ENCODE peak calls at places on chromosomes 3 and 15, in ten cellular contexts. B is naive thymus-derived CD8-positive, alpha-beta T cell; O is stimulated activated CD4-positive, alpha-beta T cell treated with anti-CD3 and anti-CD28 coated beads, Interleukin-2, amount 100 ng/mL, for 48 hours; Q is lower lobe of right lung; I is fibroblast of pulmonary artery; T is A549; W is colonic mucosa; R is hippocampal formation; V is lung microvascular endothelial cell; U is left ventricle myocardium inferior. S is an unnamed sample.

GRCh38 chr3:35758358-35758757 is 119.0 kb downstream of the ARPP21 start:
- DNase-seq in B (no peak), O (no peak), Q (no peak), I (no peak), T (no peak), W (no peak), R (no peak), V (no peak), U (no peak), S (no peak)

GRCh38 chr3:135915206-135915605 is 50.3 kb upstream of the PPP2R3A start:
- DNase-seq in B (no peak), O (no peak), Q (no peak), I (no peak), T (no peak), W (no peak), R (no peak), V (no peak), U (no peak), S (no peak)

GRCh38 chr15:63048986-63049665 is 6.6 kb downstream of the TPM1 start:
- DNase-seq in B (no peak), O (no peak), Q (peak; percentile 70), I (peak; percentile 63), T (no peak), W (peak; percentile 65), R (peak; percentile 44), V (peak; percentile 53), U (peak; percentile 59), S (peak; percentile 24)

GRCh38 chr3:183906234-183906921 is 21.7 kb upstream of the PARL start:
- DNase-seq in B (no peak), O (no peak), Q (no peak), I (no peak), T (no peak), W (no peak), R (no peak), V (no peak), U (no peak), S (no peak)

GRCh38 chr3:16589867-16590624 is 15.2 kb downstream of the DAZL start:
- DNase-seq in B (no peak), O (no peak), Q (no peak), I (no peak), T (no peak), W (no peak), R (no peak), V (no peak), U (no peak), S (no peak)

GRCh38 chr15:90060797-90061196 is 41.5 kb downstream of the IDH2 start:
- DNase-seq in B (no peak), O (no peak), Q (no peak), I (no peak), T (no peak), W (no peak), R (no peak), V (no peak), U (no peak), S (no peak)

GRCh38 chr3:55178336-55178735 is 250.5 kb upstream of the LRTM1 start:
- DNase-seq in B (no peak), O (no peak), Q (no peak), I (no peak), T (no peak), W (no peak), R (no peak), V (no peak), U (no peak), S (no peak)

GRCh38 chr3:51796859-51797258 is 17.8 kb upstream of the IQCF6 start:
- DNase-seq in B (no peak), O (no peak), Q (no peak), I (no peak), T (no peak), W (no peak), R (no peak), V (no peak), U (no peak), S (no peak)

GRCh38 chr3:17972889-17973558 is 230.6 kb upstream of the TBC1D5 start:
- DNase-seq in B (no peak), O (no peak), Q (no peak), I (no peak), T (no peak), W (no peak), R (no peak), V (no peak), U (no peak), S (no peak)

GRCh38 chr15:68232937-68233336 is 3.4 kb upstream of the CLN6 start:
- DNase-seq in B (no peak), O (no peak), Q (no peak), I (no peak), T (no peak), W (no peak), R (no peak), V (no peak), U (no peak), S (no peak)

GRCh38 chr3:43995078-43995928 is 246.4 kb upstream of the TOPAZ1 start:
- DNase-seq in B (no peak), O (no peak), Q (peak; percentile 44), I (no peak), T (no peak), W (no peak), R (no peak), V (no peak), U (no peak), S (peak; percentile 3)

GRCh38 chr15:99244306-99244705 is 5.1 kb downstream of the TTC23 start:
- DNase-seq in B (no peak), O (no peak), Q (no peak), I (no peak), T (no peak), W (no peak), R (no peak), V (no peak), U (no peak), S (no peak)

GRCh38 chr3:108093021-108093420 is 2.2 kb upstream of the CD47 start:
- DNase-seq in B (no peak), O (no peak), Q (no peak), I (no peak), T (no peak), W (no peak), R (no peak), V (no peak), U (no peak), S (peak; percentile 33)

GRCh38 chr15:38068600-38068999 is 134.2 kb downstream of the TMCO5A start:
- DNase-seq in B (no peak), O (no peak), Q (no peak), I (no peak), T (no peak), W (no peak), R (peak; percentile 13), V (no peak), U (no peak), S (no peak)

GRCh38 chr15:66711260-66711659 is 9.2 kb downstream of the SMAD6 start:
- DNase-seq in B (no peak), O (no peak), Q (no peak), I (no peak), T (no peak), W (no peak), R (no peak), V (no peak), U (no peak), S (no peak)

GRCh38 chr15:85504739-85505676 is 124.6 kb downstream of the AKAP13 start:
- DNase-seq in B (peak; percentile 39), O (peak; percentile 59), Q (no peak), I (peak; percentile 83), T (peak; percentile 49), W (peak; percentile 72), R (peak; percentile 46), V (peak; percentile 75), U (no peak), S (peak; percentile 27)

GRCh38 chr3:142850395-142851023 is 38.4 kb downstream of the PCOLCE2 start:
- DNase-seq in B (no peak), O (no peak), Q (peak; percentile 66), I (peak; percentile 90), T (peak; percentile 17), W (no peak), R (no peak), V (peak; percentile 74), U (no peak), S (no peak)

GRCh38 chr3:188407158-188407880 is 253.4 kb downstream of the LPP start:
- DNase-seq in B (no peak), O (no peak), Q (no peak), I (no peak), T (no peak), W (no peak), R (no peak), V (no peak), U (no peak), S (no peak)

GRCh38 chr15:35062164-35063099 is 22.7 kb downstream of the NANOGP8 start:
- DNase-seq in B (no peak), O (no peak), Q (no peak), I (no peak), T (no peak), W (no peak), R (no peak), V (no peak), U (no peak), S (no peak)

GRCh38 chr3:120429921-120430361 is 20.9 kb downstream of the FSTL1 start:
- DNase-seq in B (no peak), O (no peak), Q (no peak), I (no peak), T (no peak), W (no peak), R (no peak), V (no peak), U (no peak), S (no peak)

GRCh38 chr3:194051554-194052175 is 84.3 kb upstream of the HES1 start:
- DNase-seq in B (no peak), O (no peak), Q (no peak), I (no peak), T (no peak), W (peak; percentile 62), R (no peak), V (no peak), U (no peak), S (no peak)

GRCh38 chr3:58667229-58667628 is 655 bp upstream of the FAM3D start:
- DNase-seq in B (no peak), O (no peak), Q (no peak), I (no peak), T (no peak), W (peak; percentile 75), R (no peak), V (no peak), U (no peak), S (no peak)

GRCh38 chr3:155424041-155424605 is 130.6 kb upstream of the STRIT1 start:
- DNase-seq in B (no peak), O (no peak), Q (no peak), I (no peak), T (no peak), W (no peak), R (no peak), V (no peak), U (no peak), S (no peak)

GRCh38 chr15:34039506-34040123 is 611 bp upstream of the AVEN start:
- DNase-seq in B (peak; percentile 27), O (no peak), Q (no peak), I (no peak), T (no peak), W (no peak), R (no peak), V (peak; percentile 12), U (no peak), S (peak; percentile 2)

GRCh38 chr3:155608237-155608636 is 136.6 kb downstream of the PLCH1 start:
- DNase-seq in B (no peak), O (no peak), Q (no peak), I (no peak), T (no peak), W (no peak), R (no peak), V (no peak), U (no peak), S (no peak)

GRCh38 chr3:62873672-62874397 is 1.4 kb downstream of the CADPS start:
- DNase-seq in B (no peak), O (no peak), Q (peak; percentile 44), I (no peak), T (peak; percentile 10), W (peak; percentile 67), R (peak; percentile 64), V (no peak), U (peak; percentile 58), S (no peak)

GRCh38 chr3:191334359-191334893 is 4.1 kb upstream of the UTS2B start:
- DNase-seq in B (no peak), O (no peak), Q (no peak), I (no peak), T (no peak), W (no peak), R (no peak), V (no peak), U (no peak), S (no peak)